ENCODE peak calls at places on chromosomes 6 and 20, in ten cellular contexts. One of them, this sample, is unnamed.

GRCh38 chr6:32607263-32607987 is 17.8 kb upstream of the HLA-DRB1 start:
- DNase-seq in vagina: no peak
- DNase-seq in osteoblast: no peak
- DNase-seq in CD8-positive, alpha-beta T cell: no peak
- DNase-seq in body of pancreas: no peak
- DNase-seq in Panc1: no peak
- DNase-seq in right lobe of liver: no peak
- DNase-seq in A673: no peak
- DNase-seq in ovary: no peak
- DNase-seq in GM23248: no peak
- DNase-seq in this sample: no peak

GRCh38 chr6:105087571-105088211 is 92.1 kb downstream of the POPDC3 start:
- DNase-seq in vagina: no peak
- DNase-seq in CD8-positive, alpha-beta T cell: no peak
- DNase-seq in GM23248: peak
- DNase-seq in body of pancreas: peak
- DNase-seq in ovary: no peak
- DNase-seq in right lobe of liver: no peak
- DNase-seq in Panc1: no peak
- DNase-seq in A673: peak
- DNase-seq in osteoblast: peak
- DNase-seq in this sample: peak

GRCh38 chr6:2196079-2196679 is 49.2 kb downstream of the GMDS start:
- DNase-seq in GM23248: peak
- DNase-seq in ovary: no peak
- DNase-seq in right lobe of liver: no peak
- DNase-seq in body of pancreas: peak
- DNase-seq in CD8-positive, alpha-beta T cell: no peak
- DNase-seq in osteoblast: peak
- DNase-seq in A673: peak
- DNase-seq in Panc1: peak
- DNase-seq in vagina: no peak
- DNase-seq in this sample: peak

GRCh38 chr20:56428388-56428787 is 16.3 kb downstream of the CASS4 start:
- DNase-seq in CD8-positive, alpha-beta T cell: no peak
- DNase-seq in vagina: no peak
- DNase-seq in ovary: no peak
- DNase-seq in Panc1: no peak
- DNase-seq in GM23248: no peak
- DNase-seq in right lobe of liver: peak
- DNase-seq in A673: no peak
- DNase-seq in osteoblast: no peak
- DNase-seq in body of pancreas: no peak
- DNase-seq in this sample: no peak

GRCh38 chr6:46733410-46733809 is 1.8 kb downstream of the PLA2G7 start:
- DNase-seq in body of pancreas: no peak
- DNase-seq in ovary: no peak
- DNase-seq in A673: no peak
- DNase-seq in Panc1: no peak
- DNase-seq in right lobe of liver: no peak
- DNase-seq in GM23248: no peak
- DNase-seq in vagina: no peak
- DNase-seq in CD8-positive, alpha-beta T cell: no peak
- DNase-seq in osteoblast: no peak
- DNase-seq in this sample: no peak

GRCh38 chr20:57695940-57696339 is 13.9 kb downstream of the PMEPA1 start:
- DNase-seq in body of pancreas: no peak
- DNase-seq in Panc1: no peak
- DNase-seq in osteoblast: no peak
- DNase-seq in vagina: no peak
- DNase-seq in ovary: no peak
- DNase-seq in GM23248: no peak
- DNase-seq in CD8-positive, alpha-beta T cell: no peak
- DNase-seq in A673: no peak
- DNase-seq in right lobe of liver: no peak
- DNase-seq in this sample: no peak

GRCh38 chr6:13367396-13367795 is 39.1 kb upstream of the TBC1D7 start:
- DNase-seq in vagina: no peak
- DNase-seq in GM23248: no peak
- DNase-seq in right lobe of liver: no peak
- DNase-seq in ovary: no peak
- DNase-seq in body of pancreas: no peak
- DNase-seq in Panc1: no peak
- DNase-seq in A673: no peak
- DNase-seq in osteoblast: no peak
- DNase-seq in CD8-positive, alpha-beta T cell: no peak
- DNase-seq in this sample: no peak

GRCh38 chr20:675453-676314 is at the start of gene SCRT2:
- DNase-seq in ovary: peak
- DNase-seq in right lobe of liver: peak
- DNase-seq in CD8-positive, alpha-beta T cell: peak
- DNase-seq in vagina: no peak
- DNase-seq in osteoblast: peak
- DNase-seq in body of pancreas: peak
- DNase-seq in GM23248: peak
- DNase-seq in Panc1: no peak
- DNase-seq in A673: peak
- DNase-seq in this sample: peak

GRCh38 chr6:37357288-37357687 is 3.5 kb downstream of the RNF8 start:
- DNase-seq in ovary: no peak
- DNase-seq in GM23248: no peak
- DNase-seq in body of pancreas: no peak
- DNase-seq in osteoblast: no peak
- DNase-seq in CD8-positive, alpha-beta T cell: no peak
- DNase-seq in Panc1: no peak
- DNase-seq in vagina: no peak
- DNase-seq in A673: no peak
- DNase-seq in right lobe of liver: no peak
- DNase-seq in this sample: peak

DNA sequence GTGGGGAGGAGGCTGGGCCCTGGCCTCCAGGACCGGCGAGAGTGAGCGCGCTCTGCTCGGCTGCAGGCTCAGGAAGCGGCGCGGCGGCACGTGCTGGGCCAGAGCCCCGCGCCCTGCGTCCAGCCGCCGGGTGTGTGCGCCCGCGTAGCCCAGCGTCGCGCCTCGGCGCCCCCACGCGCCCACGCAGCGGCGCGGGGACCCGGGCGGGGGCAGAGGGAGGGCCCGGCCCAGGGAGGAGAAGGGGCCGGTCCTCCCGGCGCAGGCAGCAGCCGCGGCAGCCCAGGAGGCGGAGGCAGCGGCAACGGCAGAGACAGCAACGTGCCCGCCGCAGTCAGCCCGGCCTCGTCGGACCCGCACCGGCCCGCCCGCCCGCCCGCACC is at the start of gene EYA2:
- DNase-seq in vagina: peak
- DNase-seq in osteoblast: peak
- DNase-seq in CD8-positive, alpha-beta T cell: no peak
- DNase-seq in Panc1: no peak
- DNase-seq in right lobe of liver: no peak
- DNase-seq in body of pancreas: no peak
- DNase-seq in ovary: no peak
- DNase-seq in A673: no peak
- DNase-seq in GM23248: peak
- DNase-seq in this sample: peak
- H3K27ac ChIP-seq in vagina: peak
- H3K27ac ChIP-seq in osteoblast: no peak
- H3K27ac ChIP-seq in CD8-positive, alpha-beta T cell: no peak
- H3K27ac ChIP-seq in Panc1: no peak
- H3K27ac ChIP-seq in right lobe of liver: no peak
- H3K27ac ChIP-seq in body of pancreas: no peak
- H3K27ac ChIP-seq in ovary: no peak
- H3K27ac ChIP-seq in A673: no peak
- H3K27ac ChIP-seq in GM23248: no peak
- H3K27ac ChIP-seq in this sample: no peak

DNA sequence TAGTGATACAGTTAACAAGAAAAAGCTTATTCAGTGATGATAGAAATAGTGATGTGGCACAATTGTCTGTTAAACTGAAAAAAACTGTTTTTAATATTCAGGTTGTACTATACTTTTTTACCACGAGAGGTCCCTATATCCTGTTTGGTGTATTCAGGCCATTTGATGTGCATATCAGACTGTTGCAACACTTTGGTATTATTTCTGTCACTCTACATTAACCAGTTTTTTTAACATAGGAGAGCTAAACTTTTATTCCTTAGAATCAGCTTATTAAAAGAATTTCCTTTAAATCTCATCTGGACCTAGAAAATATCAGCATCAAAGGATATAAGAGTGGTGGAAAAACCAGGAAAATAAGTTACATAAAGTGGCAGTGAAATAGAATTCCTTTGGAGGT is 36.8 kb downstream of the TSPYL4 start:
- DNase-seq in right lobe of liver: no peak
- DNase-seq in CD8-positive, alpha-beta T cell: no peak
- DNase-seq in Panc1: peak
- DNase-seq in ovary: no peak
- DNase-seq in vagina: no peak
- DNase-seq in GM23248: peak
- DNase-seq in osteoblast: no peak
- DNase-seq in body of pancreas: no peak
- DNase-seq in A673: peak
- DNase-seq in this sample: peak
- H3K27ac ChIP-seq in right lobe of liver: no peak
- H3K27ac ChIP-seq in CD8-positive, alpha-beta T cell: no peak
- H3K27ac ChIP-seq in Panc1: no peak
- H3K27ac ChIP-seq in ovary: no peak
- H3K27ac ChIP-seq in vagina: no peak
- H3K27ac ChIP-seq in GM23248: no peak
- H3K27ac ChIP-seq in osteoblast: peak
- H3K27ac ChIP-seq in body of pancreas: no peak
- H3K27ac ChIP-seq in A673: peak
- H3K27ac ChIP-seq in this sample: no peak

GRCh38 chr20:38757145-38757800 is 9.0 kb downstream of the ACTR5 start:
- DNase-seq in right lobe of liver: no peak
- DNase-seq in Panc1: no peak
- DNase-seq in CD8-positive, alpha-beta T cell: no peak
- DNase-seq in vagina: no peak
- DNase-seq in ovary: no peak
- DNase-seq in GM23248: no peak
- DNase-seq in A673: no peak
- DNase-seq in osteoblast: peak
- DNase-seq in body of pancreas: no peak
- DNase-seq in this sample: no peak
- H3K27ac ChIP-seq in right lobe of liver: no peak
- H3K27ac ChIP-seq in Panc1: no peak
- H3K27ac ChIP-seq in CD8-positive, alpha-beta T cell: no peak
- H3K27ac ChIP-seq in vagina: no peak
- H3K27ac ChIP-seq in ovary: no peak
- H3K27ac ChIP-seq in GM23248: no peak
- H3K27ac ChIP-seq in A673: no peak
- H3K27ac ChIP-seq in osteoblast: no peak
- H3K27ac ChIP-seq in body of pancreas: no peak
- H3K27ac ChIP-seq in this sample: no peak

GRCh38 chr20:33971147-33971775 is 22.4 kb upstream of the RALY start:
- DNase-seq in GM23248: no peak
- DNase-seq in vagina: no peak
- DNase-seq in osteoblast: no peak
- DNase-seq in CD8-positive, alpha-beta T cell: no peak
- DNase-seq in body of pancreas: no peak
- DNase-seq in right lobe of liver: no peak
- DNase-seq in ovary: no peak
- DNase-seq in Panc1: no peak
- DNase-seq in A673: no peak
- DNase-seq in this sample: no peak
- H3K27ac ChIP-seq in GM23248: no peak
- H3K27ac ChIP-seq in vagina: no peak
- H3K27ac ChIP-seq in osteoblast: no peak
- H3K27ac ChIP-seq in CD8-positive, alpha-beta T cell: no peak
- H3K27ac ChIP-seq in body of pancreas: no peak
- H3K27ac ChIP-seq in right lobe of liver: no peak
- H3K27ac ChIP-seq in ovary: no peak
- H3K27ac ChIP-seq in Panc1: no peak
- H3K27ac ChIP-seq in A673: no peak
- H3K27ac ChIP-seq in this sample: no peak

GRCh38 chr6:111984516-111985201 is 69.2 kb upstream of the CCN6 start:
- DNase-seq in vagina: no peak
- DNase-seq in CD8-positive, alpha-beta T cell: no peak
- DNase-seq in right lobe of liver: no peak
- DNase-seq in A673: no peak
- DNase-seq in osteoblast: no peak
- DNase-seq in GM23248: no peak
- DNase-seq in ovary: no peak
- DNase-seq in body of pancreas: no peak
- DNase-seq in Panc1: no peak
- DNase-seq in this sample: no peak
- H3K27ac ChIP-seq in vagina: no peak
- H3K27ac ChIP-seq in CD8-positive, alpha-beta T cell: no peak
- H3K27ac ChIP-seq in right lobe of liver: no peak
- H3K27ac ChIP-seq in A673: no peak
- H3K27ac ChIP-seq in osteoblast: peak
- H3K27ac ChIP-seq in GM23248: peak
- H3K27ac ChIP-seq in ovary: no peak
- H3K27ac ChIP-seq in body of pancreas: no peak
- H3K27ac ChIP-seq in Panc1: no peak
- H3K27ac ChIP-seq in this sample: no peak

GRCh38 chr6:40163924-40164323 is 229.7 kb upstream of the MOCS1 start:
- DNase-seq in CD8-positive, alpha-beta T cell: no peak
- DNase-seq in Panc1: no peak
- DNase-seq in right lobe of liver: no peak
- DNase-seq in body of pancreas: no peak
- DNase-seq in vagina: no peak
- DNase-seq in osteoblast: no peak
- DNase-seq in A673: no peak
- DNase-seq in ovary: no peak
- DNase-seq in GM23248: no peak
- DNase-seq in this sample: peak
- H3K27ac ChIP-seq in CD8-positive, alpha-beta T cell: no peak
- H3K27ac ChIP-seq in Panc1: no peak
- H3K27ac ChIP-seq in right lobe of liver: no peak
- H3K27ac ChIP-seq in body of pancreas: no peak
- H3K27ac ChIP-seq in vagina: no peak
- H3K27ac ChIP-seq in osteoblast: no peak
- H3K27ac ChIP-seq in A673: no peak
- H3K27ac ChIP-seq in ovary: no peak
- H3K27ac ChIP-seq in GM23248: no peak
- H3K27ac ChIP-seq in this sample: no peak

GRCh38 chr6:103268335-103268734 is 1591.4 kb downstream of the HACE1 start:
- DNase-seq in A673: no peak
- DNase-seq in GM23248: no peak
- DNase-seq in Panc1: no peak
- DNase-seq in right lobe of liver: no peak
- DNase-seq in osteoblast: no peak
- DNase-seq in body of pancreas: no peak
- DNase-seq in ovary: no peak
- DNase-seq in vagina: no peak
- DNase-seq in CD8-positive, alpha-beta T cell: no peak
- DNase-seq in this sample: no peak
- H3K27ac ChIP-seq in A673: no peak
- H3K27ac ChIP-seq in GM23248: no peak
- H3K27ac ChIP-seq in Panc1: no peak
- H3K27ac ChIP-seq in right lobe of liver: no peak
- H3K27ac ChIP-seq in osteoblast: no peak
- H3K27ac ChIP-seq in body of pancreas: no peak
- H3K27ac ChIP-seq in ovary: no peak
- H3K27ac ChIP-seq in vagina: no peak
- H3K27ac ChIP-seq in CD8-positive, alpha-beta T cell: no peak
- H3K27ac ChIP-seq in this sample: no peak

GRCh38 chr6:17988422-17988944 is 1.0 kb upstream of the KIF13A start:
- DNase-seq in GM23248: no peak
- DNase-seq in osteoblast: peak
- DNase-seq in ovary: peak
- DNase-seq in vagina: peak
- DNase-seq in CD8-positive, alpha-beta T cell: no peak
- DNase-seq in A673: no peak
- DNase-seq in right lobe of liver: no peak
- DNase-seq in Panc1: no peak
- DNase-seq in body of pancreas: no peak
- DNase-seq in this sample: no peak
- H3K27ac ChIP-seq in GM23248: peak
- H3K27ac ChIP-seq in osteoblast: peak
- H3K27ac ChIP-seq in ovary: peak
- H3K27ac ChIP-seq in vagina: peak
- H3K27ac ChIP-seq in CD8-positive, alpha-beta T cell: no peak
- H3K27ac ChIP-seq in A673: peak
- H3K27ac ChIP-seq in right lobe of liver: peak
- H3K27ac ChIP-seq in Panc1: peak
- H3K27ac ChIP-seq in body of pancreas: peak
- H3K27ac ChIP-seq in this sample: peak